ENCODE peak calls at places on chromosomes 7 and 10, in four cellular contexts. One of them, this sample, is unnamed.

GRCh38 chr10:23354630-23355343 is 10.2 kb upstream of the C10orf67 start:
- DNase-seq in mesendoderm: no peak
- DNase-seq in mammary epithelial cell: no peak
- DNase-seq in mesenchymal stem cell: no peak
- DNase-seq in this sample: no peak

GRCh38 chr7:92006046-92006445 is 65.4 kb downstream of the AKAP9 start:
- DNase-seq in mesendoderm: no peak
- DNase-seq in mammary epithelial cell: no peak
- DNase-seq in mesenchymal stem cell: no peak
- DNase-seq in this sample: no peak

GRCh38 chr7:71486856-71487628 is 355.1 kb downstream of the GALNT17 start:
- DNase-seq in mesendoderm: peak
- DNase-seq in mammary epithelial cell: no peak
- DNase-seq in mesenchymal stem cell: peak
- DNase-seq in this sample: no peak

GRCh38 chr10:78250313-78251040 is 216.8 kb downstream of the RPS24 start:
- DNase-seq in mesendoderm: no peak
- DNase-seq in mammary epithelial cell: no peak
- DNase-seq in mesenchymal stem cell: no peak
- DNase-seq in this sample: no peak

GRCh38 chr7:55080000-55080629 is 61.3 kb downstream of the EGFR start:
- DNase-seq in mesendoderm: no peak
- DNase-seq in mammary epithelial cell: no peak
- DNase-seq in mesenchymal stem cell: no peak
- DNase-seq in this sample: no peak

GRCh38 chr7:81685263-81685868 is 84.5 kb downstream of the HGF start:
- DNase-seq in mesendoderm: no peak
- DNase-seq in mammary epithelial cell: no peak
- DNase-seq in mesenchymal stem cell: no peak
- DNase-seq in this sample: no peak

GRCh38 chr10:51772387-51772786 is 73.0 kb upstream of the CSTF2T start:
- DNase-seq in mesendoderm: no peak
- DNase-seq in mammary epithelial cell: no peak
- DNase-seq in mesenchymal stem cell: no peak
- DNase-seq in this sample: no peak

GRCh38 chr7:30519122-30519521 is 14.5 kb upstream of the GGCT start:
- DNase-seq in mesendoderm: no peak
- DNase-seq in mammary epithelial cell: no peak
- DNase-seq in mesenchymal stem cell: no peak
- DNase-seq in this sample: no peak

GRCh38 chr10:15897282-15897681 is 37.0 kb upstream of the MINDY3 start:
- DNase-seq in mesendoderm: peak
- DNase-seq in mammary epithelial cell: peak
- DNase-seq in mesenchymal stem cell: peak
- DNase-seq in this sample: no peak

GRCh38 chr10:96025566-96025965 is 17.8 kb upstream of the CCNJ start:
- DNase-seq in mesendoderm: peak
- DNase-seq in mammary epithelial cell: peak
- DNase-seq in mesenchymal stem cell: peak
- DNase-seq in this sample: peak

GRCh38 chr7:128737867-128738390 is 1.2 kb upstream of the CALU start:
- DNase-seq in mesendoderm: peak
- DNase-seq in mammary epithelial cell: peak
- DNase-seq in mesenchymal stem cell: peak
- DNase-seq in this sample: no peak
- H3K9ac ChIP-seq in mesendoderm: no peak
- H3K9ac ChIP-seq in mammary epithelial cell: no peak
- H3K9ac ChIP-seq in mesenchymal stem cell: peak
- H3K9ac ChIP-seq in this sample: peak

DNA sequence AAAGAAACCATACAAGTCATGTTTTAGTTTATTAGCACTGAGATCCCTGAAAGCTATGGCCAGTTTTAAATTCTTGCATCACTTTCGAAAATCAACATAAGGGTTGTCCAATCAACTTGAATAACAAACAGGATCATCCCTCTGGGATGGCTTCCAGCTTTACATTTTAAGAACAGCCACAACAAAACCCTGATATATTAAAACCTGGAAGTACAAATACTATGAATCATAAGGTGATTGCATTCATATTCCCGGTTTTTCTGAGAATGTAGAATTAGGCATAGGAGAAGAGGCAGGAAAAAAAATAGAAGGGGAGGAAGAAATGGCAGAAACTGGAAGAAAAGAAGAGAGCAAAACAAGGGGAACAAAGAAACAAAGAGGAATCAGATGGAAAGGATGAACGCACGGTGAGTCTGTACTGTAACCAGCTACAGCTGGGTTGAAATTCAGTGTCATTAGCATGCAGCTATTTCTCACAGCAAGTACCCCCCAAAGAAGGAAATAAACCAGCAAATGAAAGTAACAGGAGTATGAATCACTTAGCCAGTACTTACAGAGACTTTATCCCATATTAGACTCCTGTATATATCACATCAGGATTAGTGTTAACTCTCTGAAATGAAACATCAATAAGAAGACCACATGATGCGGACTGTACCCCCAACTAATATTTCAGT is 301.4 kb downstream of the RNLS start:
- DNase-seq in mesendoderm: no peak
- DNase-seq in mammary epithelial cell: peak
- DNase-seq in mesenchymal stem cell: peak
- DNase-seq in this sample: no peak
- H3K27ac ChIP-seq in mesendoderm: no peak
- H3K27ac ChIP-seq in mammary epithelial cell: no peak
- H3K27ac ChIP-seq in mesenchymal stem cell: peak
- H3K27ac ChIP-seq in this sample: no peak

DNA sequence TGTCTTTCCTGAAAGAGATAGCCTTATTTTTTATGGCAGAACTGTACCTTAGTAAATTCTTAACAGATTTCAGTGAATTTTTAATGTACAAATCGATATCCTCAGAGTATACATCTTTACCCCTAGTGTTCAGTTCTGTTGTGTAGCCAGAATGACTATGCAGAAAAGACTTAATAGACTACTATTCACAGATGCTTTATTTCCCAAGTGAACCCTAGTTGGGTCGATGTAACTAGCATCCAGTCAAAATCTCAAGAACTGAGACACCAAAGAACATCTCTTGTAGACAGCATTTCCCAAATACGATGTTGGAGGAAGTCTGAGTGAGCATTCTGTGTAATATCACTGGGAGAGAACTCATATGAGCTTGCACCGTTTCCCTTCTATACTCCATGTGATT is 1.5 kb downstream of the AKR1C3 start:
- DNase-seq in mesendoderm: no peak
- DNase-seq in mammary epithelial cell: no peak
- DNase-seq in mesenchymal stem cell: no peak
- DNase-seq in this sample: no peak
- H3K9ac ChIP-seq in mesendoderm: no peak
- H3K9ac ChIP-seq in mammary epithelial cell: no peak
- H3K9ac ChIP-seq in mesenchymal stem cell: peak
- H3K9ac ChIP-seq in this sample: no peak

DNA sequence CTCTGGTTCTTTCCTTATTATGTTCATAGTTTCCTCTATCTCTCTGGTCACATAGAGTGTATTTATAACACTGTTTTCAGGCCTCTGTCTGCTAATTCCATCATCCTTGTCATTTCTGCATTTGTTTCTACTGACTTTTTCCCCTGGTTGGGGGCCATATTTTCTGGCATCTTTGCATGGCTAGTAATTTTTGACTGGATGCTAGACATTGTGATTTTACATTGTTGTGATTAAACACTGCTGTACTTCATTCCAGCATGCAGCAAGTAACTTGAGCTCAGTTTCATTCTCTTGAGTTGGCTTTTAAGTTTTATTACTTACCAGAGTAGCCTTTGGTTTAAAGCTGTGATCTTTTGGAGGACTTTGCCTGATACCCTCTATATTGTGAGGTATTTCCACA is 6.8 kb upstream of the DOCK1 start:
- DNase-seq in mesendoderm: no peak
- DNase-seq in mammary epithelial cell: no peak
- DNase-seq in mesenchymal stem cell: no peak
- DNase-seq in this sample: no peak
- H3K27ac ChIP-seq in mesendoderm: no peak
- H3K27ac ChIP-seq in mammary epithelial cell: no peak
- H3K27ac ChIP-seq in mesenchymal stem cell: no peak
- H3K27ac ChIP-seq in this sample: no peak

DNA sequence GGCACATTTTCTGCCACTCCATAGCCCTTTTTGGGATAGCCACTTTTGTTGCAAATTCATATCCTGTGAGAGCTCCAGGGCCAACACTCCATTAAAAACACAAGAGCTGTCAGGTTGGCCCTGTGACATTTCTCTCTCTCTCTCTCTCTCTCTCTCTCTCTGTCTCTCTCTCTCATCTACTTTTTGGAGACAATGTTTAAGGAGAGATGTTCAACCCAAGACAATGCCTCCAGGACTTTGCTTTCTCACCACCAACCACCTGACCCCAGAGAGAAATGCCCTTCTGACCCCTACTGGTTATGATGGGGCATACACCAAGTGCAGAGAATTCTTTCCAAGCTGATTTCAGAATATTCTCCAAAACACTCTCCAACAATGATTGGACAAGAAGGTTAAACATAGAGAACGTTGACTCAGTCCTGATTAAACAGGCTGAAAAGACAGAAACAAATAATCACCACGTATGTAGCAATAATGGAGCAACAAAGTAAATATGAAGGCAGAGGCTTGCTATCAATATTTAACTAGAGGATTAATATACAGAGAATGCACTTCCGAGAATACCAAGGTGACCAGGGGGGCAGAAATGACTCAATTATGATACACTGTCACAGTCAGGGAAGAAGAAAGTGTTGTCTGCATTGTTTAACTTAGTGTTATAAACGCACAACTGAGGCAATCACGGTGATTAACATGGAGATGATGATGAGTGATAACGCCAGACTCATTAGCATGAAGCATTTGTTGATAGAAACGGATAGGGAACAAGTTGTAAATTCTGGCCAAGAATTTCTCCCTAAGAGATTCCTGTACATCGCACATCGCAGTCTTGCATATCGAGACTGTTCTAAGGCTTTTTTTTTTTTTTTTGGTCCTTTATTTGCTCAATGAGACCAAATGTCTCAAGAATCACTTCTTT is 178.5 kb downstream of the NRP1 start:
- DNase-seq in mesendoderm: peak
- DNase-seq in mammary epithelial cell: peak
- DNase-seq in mesenchymal stem cell: peak
- DNase-seq in this sample: peak
- H3K9ac ChIP-seq in mesendoderm: no peak
- H3K9ac ChIP-seq in mammary epithelial cell: no peak
- H3K9ac ChIP-seq in mesenchymal stem cell: peak
- H3K9ac ChIP-seq in this sample: no peak

DNA sequence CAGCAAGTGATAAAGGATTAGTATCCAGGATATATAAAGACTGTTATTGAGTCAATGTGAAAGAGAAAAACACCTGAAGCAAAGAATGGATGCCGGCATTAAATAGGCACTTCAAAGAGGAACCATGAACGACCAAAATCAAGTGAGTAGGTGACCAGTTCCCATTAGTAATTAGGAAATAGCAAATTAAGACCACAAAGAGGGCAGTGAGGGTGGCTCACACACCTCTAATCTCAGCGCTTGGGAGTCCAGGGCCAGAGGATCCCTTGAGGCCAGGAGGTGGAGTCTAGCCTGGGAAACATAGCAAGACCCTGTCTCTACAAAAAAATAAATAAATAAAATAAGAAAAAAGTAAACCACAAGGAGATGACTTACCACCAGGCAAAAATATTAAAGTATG is 1.5 kb upstream of the ANTXRL start:
- DNase-seq in mesendoderm: peak
- DNase-seq in mammary epithelial cell: no peak
- DNase-seq in mesenchymal stem cell: no peak
- DNase-seq in this sample: peak
- H3K27ac ChIP-seq in mesendoderm: no peak
- H3K27ac ChIP-seq in mammary epithelial cell: peak
- H3K27ac ChIP-seq in mesenchymal stem cell: no peak
- H3K27ac ChIP-seq in this sample: no peak

GRCh38 chr7:84196007-84196551 is 1.5 kb upstream of the SEMA3A start:
- DNase-seq in mesendoderm: peak
- DNase-seq in mammary epithelial cell: no peak
- DNase-seq in mesenchymal stem cell: peak
- DNase-seq in this sample: peak
- H3K9ac ChIP-seq in mesendoderm: peak
- H3K9ac ChIP-seq in mammary epithelial cell: peak
- H3K9ac ChIP-seq in mesenchymal stem cell: peak
- H3K9ac ChIP-seq in this sample: no peak

GRCh38 chr7:103771294-103771693 is 218.2 kb downstream of the RELN start:
- DNase-seq in mesendoderm: peak
- DNase-seq in mammary epithelial cell: no peak
- DNase-seq in mesenchymal stem cell: no peak
- DNase-seq in this sample: peak

GRCh38 chr7:103772171-103772570 is 217.3 kb downstream of the RELN start:
- DNase-seq in mesendoderm: peak
- DNase-seq in mammary epithelial cell: no peak
- DNase-seq in mesenchymal stem cell: no peak
- DNase-seq in this sample: no peak

GRCh38 chr7:103778929-103779328 is 210.5 kb downstream of the RELN start:
- DNase-seq in mesendoderm: peak
- DNase-seq in mammary epithelial cell: no peak
- DNase-seq in mesenchymal stem cell: no peak
- DNase-seq in this sample: no peak

GRCh38 chr7:103777440-103777839 is 212.0 kb downstream of the RELN start:
- DNase-seq in mesendoderm: peak
- DNase-seq in mammary epithelial cell: no peak
- DNase-seq in mesenchymal stem cell: no peak
- DNase-seq in this sample: no peak

DNA sequence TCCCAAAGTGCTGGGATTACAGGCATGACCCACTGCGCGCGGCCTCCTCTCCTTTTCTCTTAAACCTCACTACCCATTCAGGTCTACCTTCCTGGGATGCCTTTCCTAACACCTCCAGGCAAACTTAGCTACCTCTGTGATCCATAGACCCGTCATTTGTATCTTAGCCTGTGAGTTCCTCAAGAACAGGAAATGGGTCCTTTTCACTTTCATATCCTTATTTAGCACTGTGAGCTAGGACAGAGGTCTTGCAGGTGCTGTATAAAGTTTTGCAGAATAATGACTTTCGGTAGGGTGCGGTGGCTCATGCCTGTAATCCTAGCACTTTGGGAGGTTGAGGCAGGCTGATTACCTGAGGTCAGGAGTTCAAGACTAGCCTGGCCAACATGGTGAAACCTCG is 215.7 kb downstream of the RELN start:
- DNase-seq in mesendoderm: peak
- DNase-seq in mammary epithelial cell: no peak
- DNase-seq in mesenchymal stem cell: no peak
- DNase-seq in this sample: no peak
- H3K27ac ChIP-seq in mesendoderm: no peak
- H3K27ac ChIP-seq in mammary epithelial cell: no peak
- H3K27ac ChIP-seq in mesenchymal stem cell: no peak
- H3K27ac ChIP-seq in this sample: no peak

GRCh38 chr7:98872328-98872924 is 2.6 kb upstream of the TMEM130 start:
- DNase-seq in mesendoderm: peak
- DNase-seq in mammary epithelial cell: no peak
- DNase-seq in mesenchymal stem cell: peak
- DNase-seq in this sample: peak
- H3K9ac ChIP-seq in mesendoderm: no peak
- H3K9ac ChIP-seq in mammary epithelial cell: no peak
- H3K9ac ChIP-seq in mesenchymal stem cell: no peak
- H3K9ac ChIP-seq in this sample: no peak

GRCh38 chr10:58755688-58756087 is 243.0 kb downstream of the BICC1 start:
- DNase-seq in mesendoderm: peak
- DNase-seq in mammary epithelial cell: peak
- DNase-seq in mesenchymal stem cell: peak
- DNase-seq in this sample: no peak
- H3K27ac ChIP-seq in mesendoderm: no peak
- H3K27ac ChIP-seq in mammary epithelial cell: peak
- H3K27ac ChIP-seq in mesenchymal stem cell: peak
- H3K27ac ChIP-seq in this sample: no peak

This sample was measured in endodermal cell.